ENCODE peak calls at places on chromosomes 7 and 10, in seven cellular contexts. One of them, this sample, is unnamed.

GRCh38 chr7:128059143-128059975 is 28.1 kb upstream of the LRRC4 start:
- DNase-seq in NCI-H446 treated with DMSO at 0.1 percent for 48 hours: no peak
- DNase-seq in AG04449: no peak
- DNase-seq in ELR: no peak
- DNase-seq in nephron progenitor cell: no peak
- DNase-seq in anterior cingulate cortex: no peak
- DNase-seq in NCI-H2171: no peak
- DNase-seq in this sample: no peak

GRCh38 chr7:105652359-105652993 is 71.2 kb upstream of the EFCAB10 start:
- DNase-seq in NCI-H446 treated with DMSO at 0.1 percent for 48 hours: no peak
- DNase-seq in AG04449: peak
- DNase-seq in ELR: peak
- DNase-seq in nephron progenitor cell: peak
- DNase-seq in anterior cingulate cortex: peak
- DNase-seq in NCI-H2171: peak
- DNase-seq in this sample: peak

GRCh38 chr7:77714195-77714594 is 17.9 kb downstream of the RSBN1L start:
- DNase-seq in NCI-H446 treated with DMSO at 0.1 percent for 48 hours: no peak
- DNase-seq in AG04449: no peak
- DNase-seq in ELR: no peak
- DNase-seq in nephron progenitor cell: no peak
- DNase-seq in anterior cingulate cortex: no peak
- DNase-seq in NCI-H2171: no peak
- DNase-seq in this sample: no peak

GRCh38 chr10:42885491-42886270 is 103.1 kb downstream of the BMS1 start:
- DNase-seq in NCI-H446 treated with DMSO at 0.1 percent for 48 hours: no peak
- DNase-seq in AG04449: no peak
- DNase-seq in ELR: no peak
- DNase-seq in nephron progenitor cell: no peak
- DNase-seq in anterior cingulate cortex: no peak
- DNase-seq in NCI-H2171: no peak
- DNase-seq in this sample: no peak

GRCh38 chr7:42907316-42907715 is 4.6 kb downstream of the C7orf25 start:
- DNase-seq in NCI-H446 treated with DMSO at 0.1 percent for 48 hours: no peak
- DNase-seq in AG04449: no peak
- DNase-seq in ELR: no peak
- DNase-seq in nephron progenitor cell: no peak
- DNase-seq in anterior cingulate cortex: no peak
- DNase-seq in NCI-H2171: no peak
- DNase-seq in this sample: no peak

GRCh38 chr10:118523775-118524174 is 71.7 kb downstream of the PRLHR start:
- DNase-seq in NCI-H446 treated with DMSO at 0.1 percent for 48 hours: no peak
- DNase-seq in AG04449: no peak
- DNase-seq in ELR: peak
- DNase-seq in nephron progenitor cell: no peak
- DNase-seq in anterior cingulate cortex: no peak
- DNase-seq in NCI-H2171: no peak
- DNase-seq in this sample: no peak

GRCh38 chr10:51389415-51390342 is 309.7 kb downstream of the CSTF2T start:
- DNase-seq in NCI-H446 treated with DMSO at 0.1 percent for 48 hours: peak
- DNase-seq in AG04449: peak
- DNase-seq in ELR: peak
- DNase-seq in nephron progenitor cell: peak
- DNase-seq in anterior cingulate cortex: no peak
- DNase-seq in NCI-H2171: no peak
- DNase-seq in this sample: peak

GRCh38 chr7:157228864-157229422 is 90.2 kb downstream of the UBE3C start:
- DNase-seq in NCI-H446 treated with DMSO at 0.1 percent for 48 hours: no peak
- DNase-seq in AG04449: no peak
- DNase-seq in ELR: peak
- DNase-seq in nephron progenitor cell: peak
- DNase-seq in anterior cingulate cortex: no peak
- DNase-seq in NCI-H2171: no peak
- DNase-seq in this sample: no peak

GRCh38 chr10:48605786-48606529 is 1.1 kb upstream of the ARHGAP22 start:
- DNase-seq in NCI-H446 treated with DMSO at 0.1 percent for 48 hours: no peak
- DNase-seq in AG04449: no peak
- DNase-seq in ELR: peak
- DNase-seq in nephron progenitor cell: no peak
- DNase-seq in anterior cingulate cortex: no peak
- DNase-seq in NCI-H2171: no peak
- DNase-seq in this sample: no peak

GRCh38 chr7:151046603-151047573 is 1.4 kb upstream of the ASIC3 start:
- DNase-seq in NCI-H446 treated with DMSO at 0.1 percent for 48 hours: peak
- DNase-seq in AG04449: no peak
- DNase-seq in ELR: peak
- DNase-seq in nephron progenitor cell: no peak
- DNase-seq in anterior cingulate cortex: no peak
- DNase-seq in NCI-H2171: no peak
- DNase-seq in this sample: no peak

GRCh38 chr10:114279289-114279688 is 40.2 kb downstream of the VWA2 start:
- DNase-seq in NCI-H446 treated with DMSO at 0.1 percent for 48 hours: no peak
- DNase-seq in AG04449: no peak
- DNase-seq in ELR: no peak
- DNase-seq in nephron progenitor cell: no peak
- DNase-seq in anterior cingulate cortex: no peak
- DNase-seq in NCI-H2171: no peak
- DNase-seq in this sample: no peak

GRCh38 chr7:143901360-143901709 is 641 bp downstream of the TCAF1 start:
- DNase-seq in NCI-H446 treated with DMSO at 0.1 percent for 48 hours: no peak
- DNase-seq in AG04449: no peak
- DNase-seq in ELR: peak
- DNase-seq in nephron progenitor cell: peak
- DNase-seq in anterior cingulate cortex: no peak
- DNase-seq in NCI-H2171: no peak
- DNase-seq in this sample: peak

GRCh38 chr10:77873558-77874380 is 52.8 kb downstream of the DLG5 start:
- DNase-seq in NCI-H446 treated with DMSO at 0.1 percent for 48 hours: peak
- DNase-seq in AG04449: peak
- DNase-seq in ELR: peak
- DNase-seq in nephron progenitor cell: no peak
- DNase-seq in anterior cingulate cortex: no peak
- DNase-seq in NCI-H2171: no peak
- DNase-seq in this sample: peak

GRCh38 chr7:23267357-23267756 is 20.8 kb downstream of the GPNMB start:
- DNase-seq in NCI-H446 treated with DMSO at 0.1 percent for 48 hours: no peak
- DNase-seq in AG04449: no peak
- DNase-seq in ELR: no peak
- DNase-seq in nephron progenitor cell: no peak
- DNase-seq in anterior cingulate cortex: no peak
- DNase-seq in NCI-H2171: no peak
- DNase-seq in this sample: no peak

GRCh38 chr10:132677905-132678298 is 108.0 kb downstream of the NKX6-2 start:
- DNase-seq in NCI-H446 treated with DMSO at 0.1 percent for 48 hours: no peak
- DNase-seq in AG04449: no peak
- DNase-seq in ELR: no peak
- DNase-seq in nephron progenitor cell: no peak
- DNase-seq in anterior cingulate cortex: no peak
- DNase-seq in NCI-H2171: no peak
- DNase-seq in this sample: peak

GRCh38 chr10:404341-404740 is 269.1 kb downstream of the ZMYND11 start:
- DNase-seq in NCI-H446 treated with DMSO at 0.1 percent for 48 hours: no peak
- DNase-seq in AG04449: peak
- DNase-seq in ELR: peak
- DNase-seq in nephron progenitor cell: no peak
- DNase-seq in anterior cingulate cortex: no peak
- DNase-seq in NCI-H2171: no peak
- DNase-seq in this sample: no peak

GRCh38 chr10:20017961-20018360 is 201.7 kb downstream of the PLXDC2 start:
- DNase-seq in NCI-H446 treated with DMSO at 0.1 percent for 48 hours: no peak
- DNase-seq in AG04449: no peak
- DNase-seq in ELR: no peak
- DNase-seq in nephron progenitor cell: no peak
- DNase-seq in anterior cingulate cortex: no peak
- DNase-seq in NCI-H2171: no peak
- DNase-seq in this sample: no peak

GRCh38 chr10:93139059-93139658 is 65.5 kb downstream of the CYP26A1 start:
- DNase-seq in NCI-H446 treated with DMSO at 0.1 percent for 48 hours: no peak
- DNase-seq in AG04449: no peak
- DNase-seq in ELR: no peak
- DNase-seq in nephron progenitor cell: no peak
- DNase-seq in anterior cingulate cortex: no peak
- DNase-seq in NCI-H2171: no peak
- DNase-seq in this sample: no peak

GRCh38 chr7:42617781-42618457 is 294.0 kb downstream of the C7orf25 start:
- DNase-seq in NCI-H446 treated with DMSO at 0.1 percent for 48 hours: no peak
- DNase-seq in AG04449: no peak
- DNase-seq in ELR: no peak
- DNase-seq in nephron progenitor cell: peak
- DNase-seq in anterior cingulate cortex: no peak
- DNase-seq in NCI-H2171: no peak
- DNase-seq in this sample: no peak

GRCh38 chr10:15158972-15159371 is 9.5 kb downstream of the NMT2 start:
- DNase-seq in NCI-H446 treated with DMSO at 0.1 percent for 48 hours: no peak
- DNase-seq in AG04449: no peak
- DNase-seq in ELR: no peak
- DNase-seq in nephron progenitor cell: no peak
- DNase-seq in anterior cingulate cortex: no peak
- DNase-seq in NCI-H2171: no peak
- DNase-seq in this sample: no peak

GRCh38 chr7:118104812-118105441 is 79.0 kb upstream of the LSM8 start:
- DNase-seq in NCI-H446 treated with DMSO at 0.1 percent for 48 hours: peak
- DNase-seq in AG04449: no peak
- DNase-seq in ELR: peak
- DNase-seq in nephron progenitor cell: no peak
- DNase-seq in anterior cingulate cortex: no peak
- DNase-seq in NCI-H2171: no peak
- DNase-seq in this sample: no peak

GRCh38 chr7:5296627-5297226 is 14.0 kb downstream of the SLC29A4 start:
- DNase-seq in NCI-H446 treated with DMSO at 0.1 percent for 48 hours: no peak
- DNase-seq in AG04449: no peak
- DNase-seq in ELR: no peak
- DNase-seq in nephron progenitor cell: peak
- DNase-seq in anterior cingulate cortex: no peak
- DNase-seq in NCI-H2171: no peak
- DNase-seq in this sample: peak

GRCh38 chr10:71025535-71025934 is 137.2 kb upstream of the PCBD1 start:
- DNase-seq in NCI-H446 treated with DMSO at 0.1 percent for 48 hours: no peak
- DNase-seq in AG04449: no peak
- DNase-seq in ELR: no peak
- DNase-seq in nephron progenitor cell: no peak
- DNase-seq in anterior cingulate cortex: no peak
- DNase-seq in NCI-H2171: no peak
- DNase-seq in this sample: no peak

GRCh38 chr10:93493162-93493561 is 3.2 kb upstream of the CEP55 start:
- DNase-seq in NCI-H446 treated with DMSO at 0.1 percent for 48 hours: no peak
- DNase-seq in AG04449: no peak
- DNase-seq in ELR: no peak
- DNase-seq in nephron progenitor cell: no peak
- DNase-seq in anterior cingulate cortex: no peak
- DNase-seq in NCI-H2171: no peak
- DNase-seq in this sample: no peak

GRCh38 chr10:58089739-58090138 is 178.0 kb downstream of the IPMK start:
- DNase-seq in NCI-H446 treated with DMSO at 0.1 percent for 48 hours: no peak
- DNase-seq in AG04449: no peak
- DNase-seq in ELR: no peak
- DNase-seq in nephron progenitor cell: no peak
- DNase-seq in anterior cingulate cortex: no peak
- DNase-seq in NCI-H2171: no peak
- DNase-seq in this sample: no peak

GRCh38 chr7:113752689-113753088 is 166.1 kb downstream of the PPP1R3A start:
- DNase-seq in NCI-H446 treated with DMSO at 0.1 percent for 48 hours: no peak
- DNase-seq in AG04449: no peak
- DNase-seq in ELR: no peak
- DNase-seq in nephron progenitor cell: no peak
- DNase-seq in anterior cingulate cortex: no peak
- DNase-seq in NCI-H2171: no peak
- DNase-seq in this sample: no peak

GRCh38 chr10:46019541-46020343 is 10.7 kb downstream of the NCOA4 start:
- DNase-seq in NCI-H446 treated with DMSO at 0.1 percent for 48 hours: no peak
- DNase-seq in AG04449: no peak
- DNase-seq in ELR: no peak
- DNase-seq in nephron progenitor cell: no peak
- DNase-seq in anterior cingulate cortex: no peak
- DNase-seq in NCI-H2171: no peak
- DNase-seq in this sample: peak

GRCh38 chr10:132788180-132788830 is 2.4 kb upstream of the NKX6-2 start:
- DNase-seq in NCI-H446 treated with DMSO at 0.1 percent for 48 hours: no peak
- DNase-seq in AG04449: no peak
- DNase-seq in ELR: peak
- DNase-seq in nephron progenitor cell: peak
- DNase-seq in anterior cingulate cortex: no peak
- DNase-seq in NCI-H2171: no peak
- DNase-seq in this sample: no peak

GRCh38 chr7:141712603-141713262 is 4.6 kb downstream of the WEE2 start:
- DNase-seq in NCI-H446 treated with DMSO at 0.1 percent for 48 hours: no peak
- DNase-seq in AG04449: no peak
- DNase-seq in ELR: no peak
- DNase-seq in nephron progenitor cell: no peak
- DNase-seq in anterior cingulate cortex: no peak
- DNase-seq in NCI-H2171: no peak
- DNase-seq in this sample: no peak

GRCh38 chr7:30694218-30694745 is 12.0 kb upstream of the CRHR2 start:
- DNase-seq in NCI-H446 treated with DMSO at 0.1 percent for 48 hours: no peak
- DNase-seq in AG04449: no peak
- DNase-seq in ELR: no peak
- DNase-seq in nephron progenitor cell: no peak
- DNase-seq in anterior cingulate cortex: no peak
- DNase-seq in NCI-H2171: no peak
- DNase-seq in this sample: no peak

GRCh38 chr7:68070992-68071391 is 1074.4 kb downstream of the TYW1 start:
- DNase-seq in NCI-H446 treated with DMSO at 0.1 percent for 48 hours: no peak
- DNase-seq in AG04449: no peak
- DNase-seq in ELR: no peak
- DNase-seq in nephron progenitor cell: no peak
- DNase-seq in anterior cingulate cortex: no peak
- DNase-seq in NCI-H2171: no peak
- DNase-seq in this sample: no peak

GRCh38 chr7:81600608-81601007 is 169.2 kb downstream of the HGF start:
- DNase-seq in NCI-H446 treated with DMSO at 0.1 percent for 48 hours: no peak
- DNase-seq in AG04449: peak
- DNase-seq in ELR: peak
- DNase-seq in nephron progenitor cell: no peak
- DNase-seq in anterior cingulate cortex: no peak
- DNase-seq in NCI-H2171: no peak
- DNase-seq in this sample: no peak